ENCODE peak calls at places on chromosome 2, in eight cellular contexts. A is T-helper 17 cell; X is NCI-H1436; Q is PC-3; I is mammary epithelial cell; W is T-helper 2 cell; F is progenitor cell of endocrine pancreas; R is activated T-cell treated with anti-CD3 and anti-CD28 coated beads, Interleukin-2, amount 50 U/mL, for 72 hours. G is an unnamed sample.

GRCh38 chr2:53475320-53475719 is 292.3 kb upstream of the CHAC2 start:
- DNase-seq in F (no peak), Q (peak), W (no peak), A (no peak), I (peak), R (no peak), X (no peak), G (no peak)

GRCh38 chr2:156466739-156467405 is 30.7 kb downstream of the GPD2 start:
- DNase-seq in R (no peak), Q (peak), F (no peak), I (no peak), X (no peak), A (no peak), W (no peak), G (peak)

GRCh38 chr2:31688282-31688681 is 107.5 kb upstream of the SRD5A2 start:
- DNase-seq in Q (peak), X (no peak), I (no peak), R (peak), A (no peak), W (no peak), F (no peak), G (no peak)

GRCh38 chr2:204012081-204012653 is 75.6 kb downstream of the ICOS start:
- DNase-seq in I (peak), Q (peak), R (no peak), X (no peak), A (no peak), W (no peak), F (no peak), G (no peak)

GRCh38 chr2:204191574-204191973 is 255.0 kb downstream of the ICOS start:
- DNase-seq in Q (no peak), I (no peak), F (no peak), A (no peak), R (no peak), X (no peak), W (no peak), G (no peak)

GRCh38 chr2:195388024-195388423 is 269.0 kb upstream of the SLC39A10 start:
- DNase-seq in I (no peak), X (no peak), Q (no peak), W (no peak), F (no peak), A (no peak), R (no peak), G (no peak)

GRCh38 chr2:232988444-232988843 is 24.6 kb downstream of the NGEF start:
- DNase-seq in R (no peak), X (no peak), I (peak), A (no peak), Q (peak), F (no peak), W (no peak), G (peak)

GRCh38 chr2:25158096-25158852 is 10.1 kb downstream of the POMC start:
- DNase-seq in Q (no peak), X (no peak), I (no peak), R (no peak), A (no peak), F (no peak), W (no peak), G (no peak)

GRCh38 chr2:16644204-16644925 is 21.3 kb downstream of the CYRIA start:
- DNase-seq in F (no peak), W (no peak), Q (no peak), R (no peak), I (peak), A (no peak), X (no peak), G (no peak)

GRCh38 chr2:6941299-6942046 is 24.3 kb downstream of the RNF144A start:
- DNase-seq in X (no peak), I (no peak), F (no peak), R (no peak), A (no peak), Q (no peak), W (no peak), G (no peak)

GRCh38 chr2:172429351-172429968 is 2.1 kb downstream of the ITGA6 start:
- DNase-seq in W (no peak), X (no peak), Q (peak), R (no peak), A (no peak), F (no peak), I (peak), G (no peak)

GRCh38 chr2:172098650-172099471 is 3.8 kb downstream of the DLX2 start:
- DNase-seq in Q (peak), W (no peak), A (no peak), F (no peak), X (no peak), R (peak), I (peak), G (peak)

GRCh38 chr2:120856421-120856862 is 120.8 kb downstream of the GLI2 start:
- DNase-seq in Q (peak), F (no peak), W (no peak), A (no peak), X (no peak), I (no peak), R (no peak), G (no peak)

GRCh38 chr2:16821696-16822095 is 156.1 kb upstream of the CYRIA start:
- DNase-seq in X (peak), A (no peak), F (no peak), I (peak), W (no peak), Q (no peak), R (no peak), G (no peak)

GRCh38 chr2:218435003-218435982 is 16.4 kb downstream of the VIL1 start:
- DNase-seq in Q (no peak), X (no peak), I (no peak), F (no peak), W (no peak), R (no peak), A (no peak), G (no peak)

GRCh38 chr2:162013514-162014205 is 60.4 kb downstream of the DPP4 start:
- DNase-seq in R (no peak), F (no peak), W (peak), A (no peak), Q (no peak), X (no peak), I (no peak), G (no peak)

GRCh38 chr2:217901826-217902225 is 101.0 kb downstream of the TNS1 start:
- DNase-seq in R (no peak), Q (no peak), F (no peak), W (no peak), X (no peak), I (no peak), A (no peak), G (no peak)

GRCh38 chr2:186855216-186855615 is 6.2 kb upstream of the ZSWIM2 start:
- DNase-seq in R (no peak), F (no peak), Q (no peak), W (no peak), X (no peak), A (no peak), I (no peak), G (no peak)

GRCh38 chr2:3176869-3177255 is 200.8 kb downstream of the EIPR1 start:
- DNase-seq in F (no peak), R (no peak), Q (no peak), X (no peak), A (no peak), I (no peak), W (no peak), G (no peak)

GRCh38 chr2:75025633-75026380 is 67.4 kb downstream of the POLE4 start:
- DNase-seq in R (no peak), X (no peak), A (no peak), F (no peak), Q (no peak), I (no peak), W (no peak), G (no peak)

GRCh38 chr2:61268249-61268648 is 106.3 kb downstream of the C2orf74 start:
- DNase-seq in X (no peak), F (no peak), A (no peak), R (no peak), W (no peak), I (peak), Q (peak), G (no peak)

GRCh38 chr2:12587729-12588522 is 128.8 kb upstream of the TRIB2 start:
- DNase-seq in R (no peak), I (peak), Q (peak), A (no peak), F (no peak), W (no peak), X (no peak), G (peak)

GRCh38 chr2:150474326-150475074 is 13.0 kb downstream of the RND3 start:
- DNase-seq in A (no peak), W (no peak), I (no peak), X (no peak), Q (peak), F (no peak), R (no peak), G (no peak)

GRCh38 chr2:217802876-217803638 is 199.7 kb downstream of the TNS1 start:
- DNase-seq in Q (no peak), I (no peak), R (no peak), W (no peak), F (no peak), A (no peak), X (no peak), G (no peak)

GRCh38 chr2:55779459-55780421 is 86.1 kb upstream of the PNPT1 start:
- DNase-seq in W (no peak), A (no peak), Q (peak), R (no peak), X (no peak), F (no peak), I (peak), G (peak)

GRCh38 chr2:110153416-110153815 is 37.8 kb upstream of the MALL start:
- DNase-seq in I (peak), Q (no peak), A (no peak), W (no peak), X (no peak), F (no peak), R (no peak), G (no peak)

GRCh38 chr2:25349397-25349796 is 7.7 kb upstream of the DNMT3A start:
- DNase-seq in A (no peak), Q (peak), I (no peak), X (no peak), F (no peak), W (no peak), R (no peak), G (no peak)

GRCh38 chr2:84886791-84887190 is 5.9 kb upstream of the TRABD2A start:
- DNase-seq in W (no peak), I (no peak), A (no peak), Q (no peak), X (no peak), R (no peak), F (no peak), G (no peak)

G was measured in LoVo.